ENCODE peak calls at places on chromosomes 3 and 15, in four cellular contexts. B is Peyer's patch, L is mucosa of descending colon, X is fibroblast of pulmonary artery. M is an unnamed sample.

GRCh38 chr3:134287512-134287911 is 36.9 kb upstream of the RYK start:
- DNase-seq in B (no peak), L (no peak), X (no peak), M (no peak)

GRCh38 chr3:146131616-146132410 is 29.2 kb downstream of the PLOD2 start:
- DNase-seq in L (no peak), X (peak), B (no peak), M (no peak)

GRCh38 chr3:38984731-38985130 is 67.0 kb downstream of the SCN11A start:
- DNase-seq in X (no peak), B (no peak), L (no peak), M (no peak)

GRCh38 chr3:10772230-10773161 is 43.5 kb upstream of the SLC6A11 start:
- DNase-seq in L (no peak), X (peak), B (no peak), M (no peak)

GRCh38 chr3:70716832-70717231 is 404.4 kb upstream of the MDFIC2 start:
- DNase-seq in L (no peak), X (peak), B (no peak), M (no peak)

GRCh38 chr3:63228677-63229076 is 49.4 kb upstream of the SYNPR start:
- DNase-seq in L (no peak), B (no peak), X (peak), M (peak)

GRCh38 chr3:126466886-126467610 is 8.6 kb downstream of the ZXDC start:
- DNase-seq in X (no peak), B (no peak), L (no peak), M (no peak)

GRCh38 chr15:45715528-45715927 is 80.7 kb downstream of the SQOR start:
- DNase-seq in L (no peak), B (no peak), X (peak), M (no peak)

GRCh38 chr3:187795207-187795960 is 50.1 kb upstream of the BCL6 start:
- DNase-seq in L (no peak), B (no peak), X (no peak), M (no peak)

GRCh38 chr3:43190682-43191081 is 84.8 kb upstream of the POMGNT2 start:
- DNase-seq in B (no peak), X (peak), L (no peak), M (no peak)

GRCh38 chr15:72180771-72181324 is 16.7 kb downstream of the GRAMD2A start:
- DNase-seq in B (no peak), L (no peak), X (no peak), M (no peak)

GRCh38 chr3:116051586-116051985 is 393.7 kb downstream of the LSAMP start:
- DNase-seq in B (no peak), L (no peak), X (no peak), M (no peak)

GRCh38 chr3:101784850-101785613 is 6.0 kb downstream of the NXPE3 start:
- DNase-seq in B (no peak), X (no peak), L (no peak), M (no peak)

GRCh38 chr3:160280836-160281235 is 55.6 kb downstream of the C3orf80 start:
- DNase-seq in B (no peak), L (no peak), X (no peak), M (no peak)

GRCh38 chr3:54882114-54882833 is 45.6 kb downstream of the LRTM1 start:
- DNase-seq in L (no peak), X (peak), B (no peak), M (no peak)

GRCh38 chr3:46209751-46210470 is 1.8 kb upstream of the CCR1 start:
- DNase-seq in B (no peak), L (no peak), X (no peak), M (no peak)

GRCh38 chr15:93358171-93359036 is 269.4 kb upstream of the RGMA start:
- DNase-seq in B (no peak), X (no peak), L (no peak), M (no peak)

GRCh38 chr3:181252626-181253025 is 263.1 kb upstream of the DNAJC19 start:
- DNase-seq in B (no peak), X (no peak), L (no peak), M (no peak)

GRCh38 chr15:41969851-41970431 is 2.4 kb downstream of the EHD4 start:
- DNase-seq in L (no peak), X (no peak), B (peak), M (peak)

GRCh38 chr3:189262746-189263145 is 91.0 kb downstream of the TPRG1 start:
- DNase-seq in X (no peak), L (no peak), B (no peak), M (no peak)

GRCh38 chr3:197303452-197303851 is 5.0 kb upstream of the DLG1 start:
- DNase-seq in X (no peak), L (no peak), B (no peak), M (no peak)

GRCh38 chr3:183871541-183871940 is 13.1 kb downstream of the PARL start:
- DNase-seq in L (no peak), X (no peak), B (no peak), M (no peak)

GRCh38 chr3:66036586-66037061 is 2.1 kb downstream of the MAGI1 start:
- DNase-seq in L (no peak), B (no peak), X (peak), M (no peak)

GRCh38 chr3:32423956-32424558 is 32.4 kb downstream of the CMTM7 start:
- DNase-seq in X (no peak), L (no peak), B (peak), M (no peak)

GRCh38 chr15:38536201-38536676 is 28.4 kb downstream of the RASGRP1 start:
- DNase-seq in X (peak), L (no peak), B (no peak), M (no peak)

GRCh38 chr3:6994081-6994668 is 133.3 kb downstream of the GRM7 start:
- DNase-seq in X (peak), B (no peak), L (no peak), M (no peak)

GRCh38 chr15:20351448-20351961 is 190.1 kb downstream of the GOLGA6L6 start:
- DNase-seq in B (peak), L (peak), X (no peak), M (no peak)

GRCh38 chr3:196144383-196145105 is 62.7 kb upstream of the TFRC start:
- DNase-seq in L (peak), X (peak), B (no peak), M (no peak)

DNA sequence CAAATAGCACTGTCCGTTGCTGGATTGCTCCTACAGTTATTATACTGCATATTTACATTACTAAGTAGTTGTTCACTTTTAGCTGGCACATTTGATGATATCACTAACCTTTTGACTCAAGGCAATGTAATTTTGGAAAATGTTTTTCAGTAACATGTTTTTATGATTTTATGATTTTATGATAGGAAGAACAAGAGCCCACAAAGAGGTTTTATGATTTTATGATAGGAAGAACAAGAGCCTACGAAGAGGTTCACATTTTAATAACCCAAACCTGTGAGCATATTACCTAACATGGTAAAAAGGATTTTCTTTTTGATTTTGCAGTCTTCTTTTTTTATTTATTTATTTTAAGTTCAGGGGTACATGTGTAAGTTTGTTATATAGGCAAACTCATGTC is 172.3 kb upstream of the TPM1 start:
- DNase-seq in B (no peak), L (no peak), X (no peak), M (no peak)
- H3K4me3 ChIP-seq in B (no peak), L (no peak), X (no peak), M (no peak)

GRCh38 chr15:48456126-48456525 is 124.9 kb downstream of the DUT start:
- DNase-seq in L (no peak), B (no peak), X (no peak), M (no peak)

GRCh38 chr15:48462688-48463087 is 131.5 kb downstream of the DUT start:
- DNase-seq in X (no peak), L (no peak), B (no peak), M (no peak)

GRCh38 chr15:48459571-48460461 is 128.6 kb downstream of the DUT start:
- DNase-seq in X (peak), L (no peak), B (no peak), M (no peak)

GRCh38 chr15:48463366-48463880 is 132.2 kb downstream of the DUT start:
- DNase-seq in L (no peak), X (no peak), B (no peak), M (no peak)

DNA sequence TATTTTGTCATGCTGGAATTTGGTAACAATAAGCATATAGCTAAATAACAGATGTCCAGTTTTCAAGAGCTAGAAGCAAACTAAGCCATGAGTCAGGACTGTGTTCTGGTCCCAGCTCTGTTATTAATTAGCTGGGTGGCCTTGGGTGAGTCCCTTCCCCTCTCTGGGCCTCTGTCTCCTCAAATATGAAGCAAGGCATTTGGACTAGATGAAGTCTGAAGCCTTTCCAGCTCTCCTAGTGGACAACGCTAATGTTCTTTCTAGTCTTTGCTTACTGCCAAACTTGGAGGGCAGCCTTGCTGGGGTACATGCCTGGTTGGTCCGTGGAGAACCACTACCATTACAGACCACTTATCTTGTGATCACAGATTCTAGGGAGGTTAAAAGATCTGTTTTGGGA is 127.6 kb downstream of the DUT start:
- DNase-seq in L (no peak), X (no peak), B (no peak), M (no peak)
- TF ChIP-seq CTCF in L (no peak), X (no peak), B (no peak), M (no peak)

DNA sequence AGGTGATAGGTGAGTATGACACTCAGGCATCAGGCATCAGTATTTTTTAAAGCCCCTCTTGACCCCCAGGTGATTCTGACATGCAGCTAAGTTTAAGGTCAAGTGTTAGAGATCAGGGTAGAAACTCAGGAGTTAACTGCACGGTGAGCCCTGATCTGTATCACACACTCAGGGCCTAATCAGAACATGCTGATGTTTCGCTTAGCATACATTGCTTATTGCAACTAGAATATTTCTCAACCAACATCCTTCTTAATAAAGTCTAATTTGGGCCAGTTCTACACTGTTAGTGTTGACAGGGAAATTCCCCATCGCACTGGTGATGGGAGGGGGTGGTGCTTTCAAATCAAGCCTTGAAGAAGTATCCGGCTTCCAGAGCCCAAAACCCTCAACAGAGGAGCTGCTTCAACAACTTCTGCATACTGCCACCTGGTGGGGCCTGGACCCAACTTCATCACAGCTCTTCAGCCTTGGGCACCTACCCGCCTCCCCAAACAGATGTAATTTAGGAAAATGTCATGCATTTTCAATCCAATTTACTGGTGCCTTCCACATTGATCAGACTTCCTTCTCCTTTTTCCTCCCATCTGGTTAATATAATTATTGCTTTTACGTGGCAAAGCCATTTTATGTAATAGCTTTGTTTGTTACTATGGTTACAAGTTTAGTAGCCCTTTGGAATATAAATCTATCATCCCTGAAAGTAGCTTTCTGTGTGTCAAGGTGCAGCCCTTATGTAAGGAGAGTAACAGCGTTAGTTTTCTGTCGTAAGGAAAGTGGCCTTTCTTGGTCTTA is 312.2 kb downstream of the RORA start:
- DNase-seq in B (peak), X (peak), L (peak), M (peak)
- H3K4me3 ChIP-seq in B (no peak), X (no peak), L (no peak), M (no peak)

GRCh38 chr3:20574746-20575145 is 388.7 kb upstream of the SGO1 start:
- DNase-seq in L (no peak), X (peak), B (no peak), M (no peak)

GRCh38 chr3:20573175-20573574 is 387.2 kb upstream of the SGO1 start:
- DNase-seq in X (peak), L (no peak), B (no peak), M (no peak)

GRCh38 chr3:20575153-20575552 is 389.1 kb upstream of the SGO1 start:
- DNase-seq in X (peak), B (no peak), L (no peak), M (no peak)

GRCh38 chr3:20569310-20569709 is 383.3 kb upstream of the SGO1 start:
- DNase-seq in B (no peak), L (no peak), X (no peak), M (no peak)

GRCh38 chr3:20572473-20572872 is 386.5 kb upstream of the SGO1 start:
- DNase-seq in B (no peak), L (no peak), X (no peak), M (no peak)
- TF ChIP-seq CTCF in B (no peak), L (no peak), X (no peak), M (no peak)

GRCh38 chr3:172288625-172289024 is 159.6 kb downstream of the GHSR start:
- DNase-seq in L (no peak), B (no peak), X (no peak), M (no peak)

GRCh38 chr3:172287811-172288477 is 160.3 kb downstream of the GHSR start:
- DNase-seq in X (no peak), B (no peak), L (no peak), M (no peak)

GRCh38 chr3:172290457-172290856 is 157.8 kb downstream of the GHSR start:
- DNase-seq in B (no peak), L (no peak), X (no peak), M (no peak)

GRCh38 chr3:172291650-172292049 is 156.6 kb downstream of the GHSR start:
- DNase-seq in B (no peak), L (no peak), X (no peak), M (no peak)

DNA sequence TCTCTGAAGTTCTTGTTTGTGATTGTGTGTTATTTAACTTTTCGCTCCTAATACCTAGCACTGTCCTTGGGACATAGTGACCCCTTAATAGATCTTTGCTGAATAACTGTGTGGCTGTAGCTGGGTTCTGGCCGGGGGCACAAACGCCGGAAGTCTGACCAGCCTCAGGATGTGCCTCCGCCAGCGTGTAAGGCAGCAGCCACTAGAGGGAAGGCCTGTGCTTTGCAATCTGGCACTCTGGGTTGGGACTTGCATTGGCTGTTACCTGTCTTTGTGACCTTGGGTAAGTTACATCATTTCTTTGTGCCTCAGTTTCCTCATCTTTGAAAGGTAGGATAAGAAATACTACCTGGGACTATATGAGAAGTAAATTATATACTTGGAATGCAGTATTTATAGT is 158.7 kb downstream of the GHSR start:
- DNase-seq in B (no peak), L (no peak), X (no peak), M (no peak)
- H3K4me3 ChIP-seq in B (no peak), L (no peak), X (no peak), M (no peak)

GRCh38 chr15:91289324-91289723 is 189.3 kb downstream of the SV2B start:
- DNase-seq in B (no peak), X (no peak), L (no peak), M (no peak)
- TF ChIP-seq CTCF in B (no peak), X (no peak), L (no peak), M (peak)

M was measured in GM12864.